ENCODE peak calls at places on chromosomes 12 and 14, in nine cellular contexts. X is activated CD4-positive, alpha-beta T cell treated with anti-CD3 and anti-CD28 coated beads, Interleukin-2, amount 50 U/mL, for 24 hours; M is fibroblast of lung; Q is left ventricle myocardium superior; Y is anterior cingulate cortex; H is NCI-H2081; G is choroid plexus epithelial cell; S is activated T-cell treated with anti-CD3 and anti-CD28 coated beads, Interleukin-2, amount 50 U/mL, for 72 hours; U is neural crest cell. C is an unnamed sample.

GRCh38 chr12:54870617-54871016 is 16.3 kb downstream of the MUCL1 start:
- DNase-seq in Y (no peak), H (no peak), U (no peak), M (no peak), G (no peak), S (no peak), X (no peak), Q (no peak), C (no peak)

GRCh38 chr14:78403278-78403815 is 233.2 kb downstream of the NRXN3 start:
- DNase-seq in H (no peak), S (no peak), X (no peak), U (no peak), Y (no peak), M (peak; percentile 75), G (peak; percentile 89), Q (no peak), C (no peak)

GRCh38 chr12:51896236-51896635 is 8.3 kb downstream of the ANKRD33 start:
- DNase-seq in Q (no peak), S (no peak), M (no peak), U (no peak), H (no peak), Y (no peak), G (no peak), X (no peak), C (no peak)

GRCh38 chr12:13248956-13249355 is 52.4 kb downstream of the EMP1 start:
- DNase-seq in G (no peak), M (no peak), Q (no peak), U (no peak), X (no peak), S (no peak), H (no peak), Y (no peak), C (no peak)

GRCh38 chr12:110576504-110576903 is 6.6 kb downstream of the PPTC7 start:
- DNase-seq in G (no peak), M (no peak), Q (no peak), Y (no peak), S (no peak), U (no peak), H (no peak), X (no peak), C (no peak)

GRCh38 chr12:54385251-54385914 is 850 bp upstream of the ZNF385A start:
- DNase-seq in X (no peak), H (no peak), S (no peak), U (no peak), Y (peak; percentile 42), G (no peak), Q (peak; percentile 48), M (no peak), C (no peak)

GRCh38 chr12:15558915-15559528 is 230.2 kb downstream of the EPS8 start:
- DNase-seq in X (no peak), S (no peak), M (peak; percentile 84), H (no peak), U (no peak), Q (no peak), G (peak; percentile 34), Y (no peak), C (no peak)

GRCh38 chr12:88993655-88994054 is 358.6 kb downstream of the DUSP6 start:
- DNase-seq in U (no peak), H (peak; percentile 37), M (peak; percentile 64), Q (no peak), Y (peak; percentile 0), S (no peak), X (no peak), G (peak; percentile 89), C (no peak)